ENCODE peak calls at places on chromosomes 5 and 9, in ten cellular contexts. P is MM.1S, U is PC-9, J is astrocyte, C is neural progenitor cell, R is keratinocyte, H is H1, T is endothelial cell of umbilical vein, B is hepatocyte, G is HCT116. V is an unnamed sample.

GRCh38 chr5:144068926-144069325 is 101.5 kb downstream of the YIPF5 start:
- DNase-seq in P (no peak), U (no peak), J (no peak), C (peak; percentile 57), R (no peak), H (no peak), T (no peak), B (no peak), G (no peak), V (no peak)

GRCh38 chr9:94862242-94862610 is 135.7 kb downstream of the AOPEP start:
- DNase-seq in P (no peak), U (no peak), J (no peak), C (no peak), R (no peak), H (no peak), T (no peak), B (no peak), G (no peak), V (no peak)

GRCh38 chr9:90092512-90092911 is 487.7 kb downstream of the GADD45G start:
- DNase-seq in P (no peak), U (no peak), J (no peak), C (no peak), R (no peak), H (no peak), T (no peak), B (no peak), G (no peak), V (no peak)

GRCh38 chr9:134492281-134492691 is 149.3 kb upstream of the COL5A1 start:
- DNase-seq in P (no peak), U (no peak), J (peak; percentile 63), C (no peak), R (no peak), H (no peak), T (no peak), B (peak; percentile 85), G (no peak), V (peak; percentile 50)

GRCh38 chr5:167207081-167207480 is 1084.4 kb upstream of the WWC1 start:
- DNase-seq in P (no peak), U (no peak), J (no peak), C (no peak), R (no peak), H (no peak), T (no peak), B (no peak), G (no peak), V (peak; percentile 0)

GRCh38 chr5:80668016-80668969 is 13.5 kb upstream of the DHFR start:
- DNase-seq in P (peak; percentile 34), U (no peak), J (no peak), C (no peak), R (peak; percentile 15), H (no peak), T (no peak), B (no peak), G (no peak), V (no peak)

GRCh38 chr9:71762900-71763653 is 5.2 kb downstream of the CEMIP2 start:
- DNase-seq in P (no peak), U (no peak), J (peak; percentile 90), C (no peak), R (no peak), H (no peak), T (peak; percentile 73), B (no peak), G (no peak), V (no peak)

GRCh38 chr5:90866333-90866732 is 307.7 kb downstream of the ADGRV1 start:
- DNase-seq in P (no peak), U (no peak), J (peak; percentile 30), C (no peak), R (no peak), H (no peak), T (peak; percentile 71), B (no peak), G (peak; percentile 27), V (peak; percentile 73)

GRCh38 chr5:138870611-138871010 is 4.5 kb downstream of the LRRTM2 start:
- DNase-seq in P (no peak), U (no peak), J (no peak), C (peak; percentile 18), R (no peak), H (no peak), T (no peak), B (no peak), G (no peak), V (no peak)

GRCh38 chr5:96658272-96658671 is 3.9 kb upstream of the CAST start:
- DNase-seq in P (no peak), U (no peak), J (peak; percentile 60), C (peak; percentile 51), R (no peak), H (no peak), T (no peak), B (no peak), G (no peak), V (no peak)

GRCh38 chr9:128339761-128340690 is at the start of gene SLC27A4:
- DNase-seq in P (peak; percentile 91), U (peak; percentile 92), J (peak; percentile 53), C (peak; percentile 94), R (peak; percentile 90), H (peak; percentile 89), T (peak; percentile 68), B (peak; percentile 93), G (peak; percentile 71), V (peak; percentile 90)

GRCh38 chr9:97468658-97469448 is 32.6 kb upstream of the TMOD1 start:
- DNase-seq in P (peak; percentile 72), U (peak; percentile 67), J (peak; percentile 38), C (peak; percentile 84), R (no peak), H (peak; percentile 46), T (peak; percentile 77), B (peak; percentile 72), G (peak; percentile 28), V (peak; percentile 60)

GRCh38 chr9:6641961-6642360 is 3.6 kb downstream of the GLDC start:
- DNase-seq in P (no peak), U (no peak), J (no peak), C (no peak), R (no peak), H (no peak), T (no peak), B (no peak), G (no peak), V (no peak)

GRCh38 chr9:6641561-6641960 is 4.0 kb downstream of the GLDC start:
- DNase-seq in P (no peak), U (no peak), J (no peak), C (no peak), R (no peak), H (no peak), T (no peak), B (no peak), G (no peak), V (no peak)

GRCh38 chr9:6646028-6646636 is 603 bp upstream of the GLDC start:
- DNase-seq in P (peak; percentile 71), U (no peak), J (no peak), C (no peak), R (no peak), H (no peak), T (no peak), B (peak; percentile 13), G (no peak), V (no peak)

GRCh38 chr9:6644346-6645152 is 980 bp downstream of the GLDC start:
- DNase-seq in P (peak; percentile 38), U (no peak), J (no peak), C (peak; percentile 41), R (no peak), H (no peak), T (peak; percentile 12), B (no peak), G (no peak), V (no peak)

DNA sequence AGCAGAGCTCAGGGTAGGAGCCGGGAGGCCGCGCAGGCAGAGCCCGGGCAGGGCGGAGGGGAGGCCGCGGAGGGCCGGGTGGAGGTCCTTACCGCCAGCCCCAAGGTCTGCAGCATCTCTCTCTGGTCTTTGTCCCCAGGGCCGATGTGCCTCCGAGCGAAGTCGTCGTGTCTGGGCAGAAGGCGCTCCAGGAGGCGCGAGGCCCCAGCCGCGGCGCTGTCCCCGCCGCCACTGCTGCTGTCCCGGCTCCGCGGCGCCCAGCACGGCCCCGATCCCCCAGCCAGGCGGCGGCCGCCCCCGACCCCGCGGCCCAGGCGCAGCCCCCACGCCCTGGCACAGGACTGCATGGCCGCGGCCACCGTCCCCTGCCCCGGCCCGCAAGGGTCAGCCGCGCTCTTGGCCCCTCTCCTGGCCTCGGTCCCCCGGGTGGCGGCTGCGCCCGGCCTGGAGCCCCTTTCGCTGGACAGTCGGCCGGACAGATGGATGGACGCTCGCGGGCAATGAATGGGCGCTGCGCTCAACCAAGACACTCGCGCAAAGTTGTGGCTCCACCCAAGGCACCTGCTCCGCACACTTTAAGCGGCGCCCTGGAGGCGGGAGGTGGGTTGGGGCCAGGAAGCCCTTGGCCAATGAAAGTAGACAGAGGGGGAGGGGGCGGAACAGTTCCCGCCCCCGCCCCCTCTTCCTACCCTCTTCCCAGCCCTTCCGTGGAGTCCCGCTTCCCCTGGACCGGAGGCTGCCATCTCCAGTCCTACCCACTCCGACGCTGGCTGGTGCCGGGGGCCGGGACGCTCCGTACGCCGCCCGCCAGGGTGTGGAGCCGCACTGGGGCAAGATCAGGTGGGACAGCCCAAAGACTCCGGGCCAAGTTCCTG is at the start of gene GLDC:
- DNase-seq in P (peak; percentile 89), U (peak; percentile 48), J (no peak), C (peak; percentile 96), R (no peak), H (peak; percentile 78), T (peak; percentile 31), B (peak; percentile 84), G (peak; percentile 79), V (peak; percentile 55)
- H3K4me3 ChIP-seq in P (peak within 1 kb of the TSS; percentile 81), U (peak within 1 kb of the TSS; percentile 50), J (peak within 1 kb of the TSS; percentile 51), C (peak within 1 kb of the TSS; percentile 97), R (peak within 1 kb of the TSS; percentile 52), H (peak within 1 kb of the TSS; percentile 91), T (peak within 1 kb of the TSS; percentile 78), B (peak within 1 kb of the TSS; percentile 15), G (peak within 1 kb of the TSS; percentile 80), V (peak within 1 kb of the TSS; percentile 39)

GRCh38 chr5:54904425-54904824 is 81.0 kb downstream of the ESM1 start:
- DNase-seq in P (no peak), U (peak; percentile 3), J (peak; percentile 47), C (peak; percentile 63), R (no peak), H (no peak), T (peak; percentile 52), B (peak; percentile 45), G (no peak), V (peak; percentile 65)
- TF ChIP-seq CTCF in P (peak; percentile 62), U (peak; percentile 67), J (peak; percentile 65), C (peak; percentile 70), R (peak; percentile 65), H (peak; percentile 49), T (peak; percentile 33), B (peak; percentile 51), G (peak; percentile 55), V (peak; percentile 70)

GRCh38 chr5:88058625-88059024 is 210.0 kb downstream of the TMEM161B start:
- DNase-seq in P (no peak), U (no peak), J (no peak), C (no peak), R (no peak), H (no peak), T (no peak), B (no peak), G (no peak), V (no peak)
- TF ChIP-seq EZH2 in P (no peak), U (no peak), J (no peak), C (no peak), R (no peak), H (no peak), T (no peak), B (no peak), G (no peak), V (no peak)

DNA sequence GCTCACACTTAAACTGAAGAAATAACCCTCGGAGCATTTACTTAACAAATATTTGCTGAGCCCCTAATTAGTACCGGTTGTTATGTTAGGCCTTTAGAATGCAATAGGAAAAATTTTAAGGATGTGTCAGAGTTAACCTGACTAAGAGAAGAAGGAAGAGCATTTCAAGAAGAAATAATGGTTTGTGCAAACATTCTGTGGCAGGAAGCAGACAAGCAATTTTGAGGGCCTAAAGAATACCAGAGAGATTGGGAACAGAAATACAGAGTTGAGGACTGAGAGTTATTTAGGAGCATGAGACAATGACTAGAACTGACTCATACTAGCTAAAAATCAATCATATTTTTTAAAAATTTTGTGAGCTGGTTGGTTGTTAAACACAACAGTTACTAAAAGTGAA is 218.8 kb downstream of the PRR16 start:
- DNase-seq in P (no peak), U (no peak), J (peak; percentile 77), C (no peak), R (no peak), H (no peak), T (no peak), B (no peak), G (no peak), V (no peak)
- H3K4me3 ChIP-seq in P (no peak overlapping the region), U (no peak overlapping the region), J (no peak overlapping the region), C (no peak overlapping the region), R (no peak overlapping the region), H (no peak overlapping the region), T (no peak overlapping the region), B (no peak overlapping the region), G (no peak overlapping the region), V (no peak overlapping the region)